ENCODE peak calls at places on chromosomes 16 and 17, in four cellular contexts. D, S, G and A are unnamed samples.

GRCh38 chr17:15260376-15261062 is 4.6 kb downstream of the PMP22 start:
- DNase-seq in D (peak; percentile 88), S (peak; percentile 88), G (peak; percentile 92), A (peak; percentile 62)

GRCh38 chr16:1961651-1962067 is 2.3 kb downstream of the NDUFB10 start:
- DNase-seq in D (no peak), S (no peak), G (no peak), A (no peak)

GRCh38 chr16:88059701-88060386 is 108.6 kb downstream of the BANP start:
- DNase-seq in D (no peak), S (no peak), G (no peak), A (no peak)

GRCh38 chr17:42421479-42422332 is 1.4 kb downstream of the CAVIN1 start:
- DNase-seq in D (no peak), S (peak; percentile 59), G (peak; percentile 84), A (no peak)

GRCh38 chr17:48313096-48313495 is 116.9 kb downstream of the SKAP1 start:
- DNase-seq in D (no peak), S (no peak), G (no peak), A (no peak)

GRCh38 chr17:33291248-33292183 is 1.6 kb downstream of the ASIC2 start:
- DNase-seq in D (peak; percentile 56), S (peak; percentile 10), G (peak; percentile 28), A (no peak)

GRCh38 chr17:76420356-76421053 is 32.4 kb downstream of the UBE2O start:
- DNase-seq in D (no peak), S (no peak), G (no peak), A (no peak)

GRCh38 chr17:50672831-50673551 is 34.7 kb downstream of the ANKRD40 start:
- DNase-seq in D (no peak), S (no peak), G (no peak), A (no peak)

GRCh38 chr17:47674503-47674902 is 19.5 kb upstream of the TBKBP1 start:
- DNase-seq in D (no peak), S (no peak), G (no peak), A (no peak)

GRCh38 chr17:79294459-79295071 is 219.9 kb downstream of the ENGASE start:
- DNase-seq in D (peak; percentile 83), S (peak; percentile 53), G (peak; percentile 44), A (no peak)

GRCh38 chr17:45914036-45914717 is 19.8 kb downstream of the MAPT start:
- DNase-seq in D (no peak), S (no peak), G (no peak), A (no peak)

GRCh38 chr17:81712468-81713003 is 452 bp downstream of the SLC25A10 start:
- DNase-seq in D (no peak), S (peak; percentile 17), G (no peak), A (no peak)

GRCh38 chr17:550041-550398 is 164.6 kb downstream of the VPS53 start:
- DNase-seq in D (no peak), S (no peak), G (peak; percentile 14), A (no peak)

GRCh38 chr16:77918792-77919707 is 103.3 kb upstream of the CLEC3A start:
- DNase-seq in D (peak; percentile 23), S (peak; percentile 46), G (no peak), A (peak; percentile 9)

GRCh38 chr16:88500255-88500661 is 47.2 kb downstream of the ZFPM1 start:
- DNase-seq in D (no peak), S (no peak), G (no peak), A (no peak)

GRCh38 chr16:51762081-51762995 is 611.3 kb upstream of the SALL1 start:
- DNase-seq in D (peak; percentile 87), S (peak; percentile 78), G (peak; percentile 75), A (peak; percentile 41)

GRCh38 chr17:17900615-17901520 is 64.1 kb upstream of the SREBF1 start:
- DNase-seq in D (peak; percentile 90), S (peak; percentile 97), G (peak; percentile 99), A (peak; percentile 94)

GRCh38 chr17:44557653-44558285 is 485 bp downstream of the FZD2 start:
- DNase-seq in D (peak; percentile 63), S (peak; percentile 64), G (peak; percentile 48), A (no peak)

GRCh38 chr16:72013888-72014538 is 5.5 kb downstream of the DHODH start:
- DNase-seq in D (peak; percentile 38), S (peak; percentile 39), G (peak; percentile 9), A (no peak)

GRCh38 chr17:82458885-82459424 is 414 bp downstream of the NARF start:
- DNase-seq in D (no peak), S (peak; percentile 30), G (no peak), A (no peak)

GRCh38 chr17:39096435-39097158 is 54.8 kb downstream of the PLXDC1 start:
- DNase-seq in D (peak; percentile 59), S (no peak), G (no peak), A (no peak)

GRCh38 chr17:69492410-69493071 is 78.0 kb downstream of the MAP2K6 start:
- DNase-seq in D (no peak), S (peak; percentile 32), G (peak; percentile 82), A (peak; percentile 52)

DNA sequence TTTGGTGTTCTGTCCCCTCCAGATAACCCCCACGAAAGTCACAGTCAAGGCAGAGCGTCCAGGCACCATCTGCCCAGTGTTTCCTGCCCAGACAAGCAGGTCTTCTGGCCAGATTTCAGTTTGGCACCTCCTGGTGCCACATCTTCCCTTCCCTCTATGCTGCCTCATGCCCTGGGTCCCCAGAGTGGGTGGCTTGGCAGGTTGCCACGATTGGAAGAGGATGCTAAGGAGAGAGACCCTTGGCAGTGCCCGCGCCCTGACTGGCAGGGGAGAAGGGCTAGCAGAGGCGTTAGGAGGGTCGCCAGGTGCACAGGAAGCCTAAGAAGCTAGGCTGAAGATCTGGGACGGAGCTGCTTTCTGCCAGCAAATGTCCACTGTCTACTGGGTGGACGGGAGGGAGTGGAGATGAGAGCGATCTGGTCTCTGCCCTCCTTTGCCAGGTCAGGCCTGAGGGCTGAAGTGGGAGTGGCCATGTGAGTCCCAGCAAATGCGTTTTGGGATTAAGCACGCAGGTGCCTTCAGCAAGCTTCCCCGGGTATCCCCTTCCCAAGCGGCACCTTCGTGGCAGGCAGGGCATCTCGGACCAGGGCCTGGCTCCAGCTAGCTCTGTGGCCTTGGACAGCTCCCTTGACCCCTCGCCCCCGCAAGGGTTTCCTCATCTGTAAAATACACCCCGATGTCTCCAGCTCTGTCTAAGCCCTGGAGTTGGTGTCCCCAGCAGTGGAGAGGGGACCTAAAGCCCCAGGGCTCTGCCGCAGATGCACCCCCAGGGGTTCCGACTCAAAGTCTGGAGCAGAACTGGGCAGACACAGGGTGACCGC is 13.4 kb upstream of the CD300A start:
- DNase-seq in D (no peak), S (no peak), G (no peak), A (no peak)
- H3K4me3 ChIP-seq in D (peak overlapping the region; percentile 13), S (no peak overlapping the region), G (no peak overlapping the region), A (no peak overlapping the region)

GRCh38 chr16:70522216-70523000 is 946 bp downstream of the COG4 start:
- DNase-seq in D (no peak), S (no peak), G (no peak), A (no peak)
- H3K4me3 ChIP-seq in D (peak overlapping the region; percentile 78), S (peak overlapping the region; percentile 83), G (peak overlapping the region; percentile 98), A (peak overlapping the region; percentile 97)

DNA sequence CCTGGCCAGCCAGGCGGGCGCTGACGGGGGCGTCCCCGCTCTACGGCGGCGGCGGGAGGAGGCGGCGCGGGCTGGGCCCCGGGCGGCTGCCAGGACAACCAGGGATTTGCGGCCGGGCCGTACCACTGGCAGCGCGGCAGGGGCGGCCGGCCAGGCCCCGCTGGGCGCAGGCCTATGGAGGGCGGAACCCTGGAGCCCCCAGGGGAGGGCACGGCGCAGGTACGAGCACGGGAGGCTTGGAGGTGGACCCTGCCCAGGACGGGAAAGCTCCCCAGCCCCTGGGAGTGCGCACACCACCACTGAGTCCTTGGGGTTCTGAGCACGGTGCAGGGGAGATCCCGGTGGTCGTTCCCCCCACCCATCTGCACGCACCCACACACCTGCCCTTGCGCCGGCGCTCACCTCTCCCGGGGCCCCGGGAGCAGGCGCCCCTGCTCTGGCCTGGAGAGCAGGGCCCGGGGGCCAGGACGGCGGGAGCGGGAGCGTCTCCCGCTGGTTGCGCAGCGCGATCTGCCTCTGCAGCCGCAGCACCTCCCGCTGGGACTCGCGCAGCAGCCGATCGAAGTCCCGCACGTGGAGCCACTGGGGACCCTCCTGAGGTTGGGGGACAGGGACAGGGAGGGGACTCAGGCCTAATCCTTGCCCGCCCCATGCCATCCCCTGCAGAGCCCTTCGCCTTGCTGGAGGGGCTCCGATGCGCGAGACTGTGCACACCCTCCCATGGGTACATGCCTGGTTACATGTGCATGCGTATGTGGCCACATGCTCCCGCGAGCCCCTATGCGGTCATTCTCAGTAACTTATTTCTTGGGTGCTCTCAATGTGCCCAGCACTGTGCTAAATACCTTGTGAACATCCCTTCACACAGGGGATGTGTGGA is 3.9 kb downstream of the TSPOAP1 start:
- DNase-seq in D (no peak), S (no peak), G (no peak), A (no peak)
- H3K4me3 ChIP-seq in D (peak overlapping the region; percentile 46), S (peak overlapping the region; percentile 41), G (no peak overlapping the region), A (peak overlapping the region; percentile 52)

GRCh38 chr16:23174622-23175021 is 7.9 kb upstream of the SCNN1G start:
- DNase-seq in D (no peak), S (peak; percentile 29), G (peak; percentile 10), A (no peak)

GRCh38 chr16:23171234-23171948 is 11.2 kb upstream of the SCNN1G start:
- DNase-seq in D (no peak), S (no peak), G (peak; percentile 59), A (no peak)

DNA sequence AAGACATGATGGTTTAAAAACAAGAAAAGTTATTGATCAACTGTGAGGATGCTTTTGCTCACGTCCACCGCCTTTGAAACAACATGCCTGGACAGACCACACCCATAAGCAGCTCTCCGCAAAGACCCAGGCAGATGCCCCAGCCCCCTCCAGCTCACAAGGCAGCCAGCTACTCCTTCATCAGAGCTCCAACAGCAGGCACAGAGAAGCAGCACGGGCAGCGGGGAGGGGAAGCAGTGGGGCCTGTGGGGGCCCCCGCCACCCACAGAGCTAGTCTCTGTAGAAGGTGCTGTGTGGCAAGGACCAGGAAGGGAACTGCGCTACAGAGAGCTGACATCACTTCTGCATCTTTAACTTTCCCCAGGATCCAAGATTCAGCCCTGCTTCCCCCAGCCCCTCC is 10.0 kb upstream of the SCNN1G start:
- DNase-seq in D (no peak), S (no peak), G (no peak), A (no peak)
- H3K4me3 ChIP-seq in D (no peak overlapping the region), S (no peak overlapping the region), G (no peak overlapping the region), A (no peak overlapping the region)

DNA sequence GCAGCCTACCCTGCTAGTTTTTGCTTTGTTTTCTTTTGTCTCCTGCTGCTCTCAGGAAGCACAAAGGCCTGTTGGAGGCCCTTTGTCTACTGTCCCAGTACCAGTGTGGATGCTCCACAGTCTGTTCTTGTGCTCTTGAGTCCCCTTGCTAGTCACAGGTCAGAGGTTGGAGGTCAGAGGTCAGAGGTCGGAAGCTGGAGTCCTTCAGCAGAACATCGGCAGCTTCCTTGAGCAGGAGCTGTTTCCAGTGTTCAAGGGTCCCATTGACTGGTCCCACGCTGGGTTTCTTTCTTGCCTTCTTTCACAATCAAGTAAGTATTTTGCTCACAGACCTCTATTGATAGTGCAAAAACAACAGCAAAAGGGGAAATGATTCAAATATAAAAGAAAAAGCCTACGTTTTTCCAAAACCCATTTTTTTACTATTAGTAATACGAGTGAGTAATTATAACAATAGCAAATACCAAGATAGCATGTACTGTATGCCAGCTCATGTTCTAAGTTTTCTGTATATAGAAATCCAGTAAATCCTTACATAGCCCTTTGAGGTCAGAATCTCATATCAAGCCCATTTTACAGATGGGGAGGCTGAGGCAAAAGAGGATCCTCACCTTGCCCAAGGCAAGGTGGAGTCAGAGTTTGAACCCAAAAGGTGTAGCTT is 10.9 kb upstream of the IL34 start:
- DNase-seq in D (peak; percentile 37), S (peak; percentile 93), G (peak; percentile 75), A (peak; percentile 45)
- H3K4me3 ChIP-seq in D (no peak overlapping the region), S (peak overlapping the region; percentile 2), G (no peak overlapping the region), A (no peak overlapping the region)